ENCODE peak calls at places on chromosomes 13 and 19, in five cellular contexts. One of them, this sample, is unnamed.

GRCh38 chr13:73832203-73832602 is 302.0 kb downstream of the KLF12 start:
- DNase-seq in HepG2: no peak
- DNase-seq in H1: no peak
- DNase-seq in GM12878: no peak
- DNase-seq in NT2/D1: no peak
- DNase-seq in this sample: no peak

GRCh38 chr19:16435238-16435911 is 36.4 kb downstream of the EPS15L1 start:
- DNase-seq in HepG2: no peak
- DNase-seq in H1: no peak
- DNase-seq in GM12878: no peak
- DNase-seq in NT2/D1: peak
- DNase-seq in this sample: no peak

GRCh38 chr19:32373614-32374295 is 28.3 kb downstream of the ZNF507 start:
- DNase-seq in HepG2: peak
- DNase-seq in H1: no peak
- DNase-seq in GM12878: no peak
- DNase-seq in NT2/D1: no peak
- DNase-seq in this sample: peak

GRCh38 chr19:45729774-45730388 is 815 bp downstream of the FBXO46 start:
- DNase-seq in HepG2: no peak
- DNase-seq in H1: no peak
- DNase-seq in GM12878: peak
- DNase-seq in NT2/D1: no peak
- DNase-seq in this sample: no peak

GRCh38 chr13:100069278-100069677 is 19.6 kb upstream of the PCCA start:
- DNase-seq in HepG2: no peak
- DNase-seq in H1: no peak
- DNase-seq in GM12878: no peak
- DNase-seq in NT2/D1: no peak
- DNase-seq in this sample: no peak

GRCh38 chr13:44142911-44143665 is 230.5 kb upstream of the SERP2 start:
- DNase-seq in HepG2: no peak
- DNase-seq in H1: no peak
- DNase-seq in GM12878: no peak
- DNase-seq in NT2/D1: no peak
- DNase-seq in this sample: no peak

GRCh38 chr19:8638078-8638619 is 7.7 kb downstream of the NFILZ start:
- DNase-seq in HepG2: peak
- DNase-seq in H1: no peak
- DNase-seq in GM12878: no peak
- DNase-seq in NT2/D1: no peak
- DNase-seq in this sample: no peak

GRCh38 chr19:58182577-58182988 is 278 bp upstream of the ZNF274 start:
- DNase-seq in HepG2: no peak
- DNase-seq in H1: no peak
- DNase-seq in GM12878: no peak
- DNase-seq in NT2/D1: no peak
- DNase-seq in this sample: peak

GRCh38 chr13:40994581-40995230 is 24.4 kb downstream of the ELF1 start:
- DNase-seq in HepG2: no peak
- DNase-seq in H1: no peak
- DNase-seq in GM12878: no peak
- DNase-seq in NT2/D1: no peak
- DNase-seq in this sample: no peak

GRCh38 chr13:33139186-33139585 is 123.0 kb downstream of the KL start:
- DNase-seq in HepG2: no peak
- DNase-seq in H1: no peak
- DNase-seq in GM12878: no peak
- DNase-seq in NT2/D1: no peak
- DNase-seq in this sample: no peak

GRCh38 chr13:27632214-27632613 is 10.5 kb downstream of the POLR1D start:
- DNase-seq in HepG2: no peak
- DNase-seq in H1: no peak
- DNase-seq in GM12878: no peak
- DNase-seq in NT2/D1: no peak
- DNase-seq in this sample: no peak

GRCh38 chr19:2613507-2614295 is 88.8 kb downstream of the GNG7 start:
- DNase-seq in HepG2: no peak
- DNase-seq in H1: no peak
- DNase-seq in GM12878: no peak
- DNase-seq in NT2/D1: peak
- DNase-seq in this sample: peak

GRCh38 chr19:41907994-41908615 is 20.1 kb downstream of the ERFL start:
- DNase-seq in HepG2: no peak
- DNase-seq in H1: no peak
- DNase-seq in GM12878: no peak
- DNase-seq in NT2/D1: no peak
- DNase-seq in this sample: no peak

GRCh38 chr13:20475927-20476691 is 49.5 kb downstream of the CRYL1 start:
- DNase-seq in HepG2: no peak
- DNase-seq in H1: no peak
- DNase-seq in GM12878: peak
- DNase-seq in NT2/D1: no peak
- DNase-seq in this sample: peak

GRCh38 chr19:29491995-29492577 is 33.7 kb upstream of the VSTM2B start:
- DNase-seq in HepG2: no peak
- DNase-seq in H1: no peak
- DNase-seq in GM12878: no peak
- DNase-seq in NT2/D1: no peak
- DNase-seq in this sample: no peak

GRCh38 chr13:97205971-97206370 is 16.2 kb upstream of the MBNL2 start:
- DNase-seq in HepG2: no peak
- DNase-seq in H1: no peak
- DNase-seq in GM12878: no peak
- DNase-seq in NT2/D1: no peak
- DNase-seq in this sample: no peak

GRCh38 chr19:10691883-10692282 is 9.4 kb upstream of the QTRT1 start:
- DNase-seq in HepG2: no peak
- DNase-seq in H1: no peak
- DNase-seq in GM12878: no peak
- DNase-seq in NT2/D1: no peak
- DNase-seq in this sample: no peak
- TF ChIP-seq SUZ12 in HepG2: no peak
- TF ChIP-seq SUZ12 in H1: no peak
- TF ChIP-seq SUZ12 in GM12878: no peak
- TF ChIP-seq SUZ12 in NT2/D1: no peak
- TF ChIP-seq SUZ12 in this sample: no peak

GRCh38 chr13:75432811-75433244 is 49.1 kb downstream of the TBC1D4 start:
- DNase-seq in HepG2: no peak
- DNase-seq in H1: no peak
- DNase-seq in GM12878: no peak
- DNase-seq in NT2/D1: no peak
- DNase-seq in this sample: no peak
- TF ChIP-seq SUZ12 in HepG2: no peak
- TF ChIP-seq SUZ12 in H1: no peak
- TF ChIP-seq SUZ12 in GM12878: no peak
- TF ChIP-seq SUZ12 in NT2/D1: no peak
- TF ChIP-seq SUZ12 in this sample: no peak

GRCh38 chr13:69595181-69595580 is 512.4 kb upstream of the ATXN8OS start:
- DNase-seq in HepG2: no peak
- DNase-seq in H1: no peak
- DNase-seq in GM12878: no peak
- DNase-seq in NT2/D1: no peak
- DNase-seq in this sample: no peak
- TF ChIP-seq SUZ12 in HepG2: no peak
- TF ChIP-seq SUZ12 in H1: no peak
- TF ChIP-seq SUZ12 in GM12878: no peak
- TF ChIP-seq SUZ12 in NT2/D1: no peak
- TF ChIP-seq SUZ12 in this sample: no peak

DNA sequence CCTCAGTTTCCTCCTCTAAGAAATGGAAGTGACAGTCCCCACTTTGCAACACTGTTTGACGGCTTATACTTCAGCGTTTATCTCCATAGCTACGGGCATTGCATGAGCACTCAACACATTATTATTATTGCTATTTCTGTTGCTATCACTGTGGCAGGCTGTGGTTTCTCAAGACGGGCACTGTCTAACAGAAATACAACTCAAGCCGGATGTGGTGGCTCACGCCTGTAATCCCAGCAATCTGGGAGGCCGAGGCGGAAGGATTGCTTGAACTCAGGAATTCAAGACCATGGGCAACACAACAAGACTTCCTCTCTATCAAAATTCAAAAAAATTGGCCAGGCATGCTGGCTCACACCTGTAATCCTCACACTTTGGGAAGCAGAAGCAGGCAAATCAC is 4.9 kb upstream of the ZSWIM4 start:
- DNase-seq in HepG2: no peak
- DNase-seq in H1: no peak
- DNase-seq in GM12878: no peak
- DNase-seq in NT2/D1: no peak
- DNase-seq in this sample: no peak
- TF ChIP-seq SUZ12 in HepG2: no peak
- TF ChIP-seq SUZ12 in H1: no peak
- TF ChIP-seq SUZ12 in GM12878: no peak
- TF ChIP-seq SUZ12 in NT2/D1: no peak
- TF ChIP-seq SUZ12 in this sample: no peak

DNA sequence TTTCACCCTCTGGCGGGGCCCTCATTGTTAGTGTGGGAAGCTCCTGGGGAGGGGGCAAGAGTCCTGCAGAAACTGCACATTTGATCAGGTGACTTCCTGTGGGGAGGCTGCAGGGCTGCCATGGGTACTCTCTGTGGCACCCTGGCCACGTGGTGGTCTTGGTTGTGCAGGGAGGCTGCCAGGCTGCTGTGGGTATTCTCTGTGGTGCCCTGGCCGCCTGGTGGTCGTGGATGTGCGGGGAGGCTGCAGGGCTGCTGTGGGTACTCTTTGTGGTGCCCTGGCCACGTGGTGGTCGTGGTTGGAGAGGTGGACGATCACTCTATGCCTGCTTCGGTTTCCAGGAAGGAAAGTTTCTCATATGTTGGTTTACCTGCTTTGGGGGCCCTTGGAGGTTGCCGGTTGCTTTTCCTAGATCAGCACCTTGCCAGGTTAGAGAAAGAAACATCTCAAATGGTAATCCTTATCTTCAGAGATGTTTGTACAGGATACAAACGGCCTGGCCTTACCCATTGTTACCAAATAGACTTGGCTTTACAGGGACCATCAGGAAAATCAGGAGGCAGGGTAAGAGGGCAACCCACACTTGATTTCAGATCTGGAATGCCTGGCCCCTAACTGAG is 22.9 kb downstream of the TEX29 start:
- DNase-seq in HepG2: no peak
- DNase-seq in H1: no peak
- DNase-seq in GM12878: no peak
- DNase-seq in NT2/D1: no peak
- DNase-seq in this sample: no peak
- TF ChIP-seq SUZ12 in HepG2: no peak
- TF ChIP-seq SUZ12 in H1: no peak
- TF ChIP-seq SUZ12 in GM12878: no peak
- TF ChIP-seq SUZ12 in NT2/D1: no peak
- TF ChIP-seq SUZ12 in this sample: no peak

DNA sequence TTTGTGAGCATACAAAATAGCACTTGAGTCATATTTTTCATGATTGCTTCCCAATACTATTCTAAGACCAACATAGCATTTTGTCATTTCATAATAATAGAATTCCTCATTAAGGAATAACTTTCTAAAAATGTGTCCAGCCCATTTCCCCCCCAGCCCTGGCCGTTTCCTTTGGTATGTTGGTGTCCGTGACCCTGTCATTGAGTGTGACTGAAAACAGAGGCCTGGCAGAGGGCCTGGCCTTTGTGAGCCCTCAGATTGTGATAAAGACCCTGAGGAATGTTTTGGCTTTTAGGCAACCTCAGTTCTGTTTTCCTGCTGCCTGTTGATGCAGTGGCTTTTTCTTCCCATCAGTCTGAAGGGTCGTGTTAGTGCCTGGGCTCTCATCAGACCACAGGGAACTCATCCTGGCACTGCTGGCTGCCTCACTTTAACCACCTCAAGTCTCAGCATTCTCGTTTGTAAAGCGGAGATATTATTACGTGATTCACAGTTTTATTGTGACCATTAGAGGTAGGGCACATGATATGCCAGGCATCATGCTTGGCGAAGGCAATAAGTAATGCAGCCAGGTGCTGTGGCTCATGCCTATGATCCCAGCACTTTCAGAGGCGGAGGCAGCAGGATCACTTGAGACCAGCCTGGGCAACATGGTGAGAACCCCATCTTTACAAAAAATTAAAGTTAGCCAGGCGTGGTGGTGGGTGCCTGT is 13.8 kb downstream of the SPINT2 start:
- DNase-seq in HepG2: no peak
- DNase-seq in H1: no peak
- DNase-seq in GM12878: no peak
- DNase-seq in NT2/D1: no peak
- DNase-seq in this sample: no peak
- TF ChIP-seq SUZ12 in HepG2: no peak
- TF ChIP-seq SUZ12 in H1: no peak
- TF ChIP-seq SUZ12 in GM12878: no peak
- TF ChIP-seq SUZ12 in NT2/D1: no peak
- TF ChIP-seq SUZ12 in this sample: no peak

GRCh38 chr19:7533925-7534480 is 1.5 kb upstream of the PNPLA6 start:
- DNase-seq in HepG2: peak
- DNase-seq in H1: peak
- DNase-seq in GM12878: peak
- DNase-seq in NT2/D1: peak
- DNase-seq in this sample: peak
- TF ChIP-seq SUZ12 in HepG2: no peak
- TF ChIP-seq SUZ12 in H1: no peak
- TF ChIP-seq SUZ12 in GM12878: no peak
- TF ChIP-seq SUZ12 in NT2/D1: no peak
- TF ChIP-seq SUZ12 in this sample: no peak